ENCODE peak calls at places on chromosome 11, in eight cellular contexts. X is GM13977, B is HFFc6, T is mammary epithelial cell, Z is GM06990, M is cardiac muscle cell, H is heart left ventricle, O is neural crest cell. L is an unnamed sample.

GRCh38 chr11:118697346-118697745 is 17.9 kb upstream of the TREH start:
- DNase-seq in X (no peak), B (no peak), T (no peak), Z (no peak), M (no peak), H (no peak), O (no peak), L (no peak)

GRCh38 chr11:111598546-111598945 is 3.7 kb upstream of the SIK2 start:
- DNase-seq in X (no peak), B (peak; percentile 40), T (no peak), Z (no peak), M (no peak), H (no peak), O (no peak), L (no peak)

GRCh38 chr11:47950396-47950795 is 30.0 kb upstream of the PTPRJ start:
- DNase-seq in X (no peak), B (no peak), T (no peak), Z (peak; percentile 58), M (no peak), H (no peak), O (no peak), L (no peak)

GRCh38 chr11:44149651-44150050 is 54.2 kb downstream of the EXT2 start:
- DNase-seq in X (no peak), B (no peak), T (no peak), Z (no peak), M (no peak), H (no peak), O (no peak), L (no peak)

GRCh38 chr11:995752-996420 is 40.6 kb downstream of the MUC6 start:
- DNase-seq in X (peak; percentile 91), B (no peak), T (no peak), Z (peak; percentile 47), M (no peak), H (no peak), O (peak; percentile 32), L (peak; percentile 88)

GRCh38 chr11:72069200-72069599 is 11.1 kb downstream of the NUMA1 start:
- DNase-seq in X (no peak), B (no peak), T (no peak), Z (no peak), M (no peak), H (no peak), O (no peak), L (peak; percentile 35)

GRCh38 chr11:118818130-118818529 is 27.2 kb upstream of the DDX6 start:
- DNase-seq in X (no peak), B (no peak), T (no peak), Z (no peak), M (no peak), H (no peak), O (no peak), L (no peak)

GRCh38 chr11:1227551-1228182 is 4.8 kb downstream of the MUC5B start:
- DNase-seq in X (no peak), B (no peak), T (no peak), Z (no peak), M (no peak), H (peak; percentile 47), O (no peak), L (no peak)

GRCh38 chr11:889261-889660 is 21.3 kb downstream of the CHID1 start:
- DNase-seq in X (no peak), B (no peak), T (no peak), Z (no peak), M (no peak), H (no peak), O (no peak), L (no peak)

GRCh38 chr11:69638941-69639681 is 1.8 kb upstream of the CCND1 start:
- DNase-seq in X (peak; percentile 85), B (peak; percentile 96), T (peak; percentile 95), Z (no peak), M (peak; percentile 95), H (peak; percentile 92), O (peak; percentile 91), L (peak; percentile 69)

GRCh38 chr11:67357831-67358555 is 4.6 kb upstream of the POLD4 start:
- DNase-seq in X (peak; percentile 2), B (peak; percentile 50), T (peak; percentile 74), Z (no peak), M (no peak), H (no peak), O (no peak), L (peak; percentile 1)

GRCh38 chr11:46306296-46306853 is 28.9 kb downstream of the CREB3L1 start:
- DNase-seq in X (no peak), B (peak; percentile 45), T (no peak), Z (no peak), M (no peak), H (no peak), O (no peak), L (no peak)

DNA sequence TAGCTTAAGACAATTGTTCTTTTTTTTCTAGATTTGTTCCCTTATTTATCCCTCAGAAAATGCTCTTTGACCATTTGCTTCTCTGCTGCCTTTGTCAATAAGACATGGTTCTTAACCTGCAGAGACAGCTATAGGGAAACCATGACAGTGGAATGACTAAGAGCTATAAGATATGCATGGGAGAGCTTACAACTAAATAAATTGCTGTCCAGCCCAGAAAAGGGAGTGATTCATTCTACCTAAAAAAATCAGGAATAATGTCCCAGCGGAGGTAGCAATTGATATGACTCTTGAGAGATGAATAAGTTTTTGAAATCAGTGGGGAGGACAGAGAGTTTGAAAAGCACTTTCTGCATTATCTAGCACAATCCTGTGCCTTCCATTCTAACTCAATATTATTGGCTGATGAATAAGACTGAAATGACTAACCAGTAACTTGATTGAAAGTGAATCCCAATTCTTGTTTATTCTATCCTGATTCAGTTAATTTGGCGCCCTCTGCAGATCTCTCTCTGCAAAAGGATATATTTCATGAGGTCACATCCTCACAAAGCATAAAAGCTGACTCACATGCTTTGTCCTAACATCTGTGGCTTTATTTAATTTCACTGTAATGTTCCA is 680.5 kb upstream of the API5 start:
- DNase-seq in X (no peak), B (peak; percentile 16), T (peak; percentile 66), Z (no peak), M (peak; percentile 26), H (no peak), O (peak; percentile 11), L (no peak)
- TF ChIP-seq CTCF in X (peak; percentile 36), B (peak; percentile 44), T (peak; percentile 56), Z (peak; percentile 16), M (peak; percentile 24), H (no peak), O (peak; percentile 57), L (no peak)

GRCh38 chr11:27722945-27723344 is 22.7 kb upstream of the BDNF start:
- DNase-seq in X (peak; percentile 28), B (no peak), T (no peak), Z (no peak), M (no peak), H (no peak), O (no peak), L (peak; percentile 13)
- TF ChIP-seq CTCF in X (no peak), B (no peak), T (no peak), Z (no peak), M (no peak), H (no peak), O (no peak), L (no peak)

GRCh38 chr11:9092085-9092484 is 686 bp upstream of the SCUBE2 start:
- DNase-seq in X (no peak), B (no peak), T (no peak), Z (no peak), M (no peak), H (no peak), O (no peak), L (no peak)

GRCh38 chr11:9094420-9094819 is 3.0 kb upstream of the SCUBE2 start:
- DNase-seq in X (no peak), B (no peak), T (no peak), Z (no peak), M (no peak), H (no peak), O (no peak), L (no peak)

GRCh38 chr11:9095421-9095820 is 4.0 kb upstream of the SCUBE2 start:
- DNase-seq in X (no peak), B (no peak), T (no peak), Z (no peak), M (no peak), H (no peak), O (no peak), L (no peak)

GRCh38 chr11:9091044-9091936 is at the start of gene SCUBE2:
- DNase-seq in X (peak; percentile 67), B (no peak), T (no peak), Z (no peak), M (peak; percentile 35), H (no peak), O (no peak), L (peak; percentile 38)

DNA sequence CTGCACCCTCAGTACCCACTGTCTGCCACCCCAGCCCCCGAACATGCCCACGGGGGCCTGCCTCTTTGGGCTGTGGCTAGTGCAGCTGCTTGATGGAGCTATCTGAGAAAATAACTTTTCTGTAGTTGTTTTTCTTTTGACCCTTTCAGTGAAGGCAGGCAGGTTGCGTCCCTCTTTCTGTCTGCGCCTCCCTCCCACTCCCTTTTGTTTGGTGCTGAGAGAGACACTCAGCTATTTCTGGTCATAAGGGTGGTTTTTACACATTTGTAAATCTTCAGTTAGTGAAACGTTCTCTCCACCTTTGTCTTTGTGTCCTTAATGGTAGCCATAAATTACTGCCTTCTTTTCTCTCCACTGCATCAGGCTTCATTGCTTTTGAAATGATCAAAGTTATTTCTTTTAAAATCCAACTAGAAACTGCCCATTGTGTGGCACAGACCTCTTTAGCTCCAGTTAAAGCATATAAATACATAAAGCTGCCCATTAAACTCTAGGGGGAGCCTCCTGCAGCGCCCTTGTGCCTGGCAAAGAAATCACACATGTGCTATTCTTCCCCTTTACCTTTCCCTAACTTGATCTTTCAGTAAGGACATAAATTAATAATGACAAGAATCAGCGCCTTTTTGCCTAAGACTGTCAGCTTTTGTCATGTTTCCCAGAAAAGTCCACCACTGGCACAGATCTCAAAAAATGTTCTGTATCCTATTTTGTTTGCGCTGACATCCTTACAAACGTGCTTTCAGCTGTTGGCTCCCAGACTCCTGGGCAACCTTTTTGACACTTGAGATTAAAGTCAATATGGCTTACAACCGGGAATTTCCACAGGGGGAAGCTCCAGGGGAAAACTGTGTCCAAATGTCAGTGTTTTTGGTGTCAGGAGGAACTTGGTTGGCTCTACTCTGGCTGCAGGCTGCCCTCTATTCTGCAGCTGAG is 1.7 kb upstream of the SCUBE2 start:
- DNase-seq in X (peak; percentile 34), B (no peak), T (no peak), Z (no peak), M (no peak), H (no peak), O (no peak), L (no peak)
- TF ChIP-seq CTCF in X (peak; percentile 3), B (peak; percentile 32), T (peak; percentile 28), Z (peak; percentile 36), M (peak; percentile 42), H (no peak), O (peak; percentile 25), L (peak; percentile 8)

GRCh38 chr11:133971871-133972270 is 15.1 kb upstream of the IGSF9B start:
- DNase-seq in X (no peak), B (no peak), T (no peak), Z (no peak), M (no peak), H (no peak), O (no peak), L (no peak)

GRCh38 chr11:133966924-133967598 is 10.3 kb upstream of the IGSF9B start:
- DNase-seq in X (no peak), B (no peak), T (no peak), Z (peak; percentile 45), M (peak; percentile 30), H (peak; percentile 85), O (peak; percentile 49), L (peak; percentile 43)

GRCh38 chr11:133967599-133968238 is 11.0 kb upstream of the IGSF9B start:
- DNase-seq in X (no peak), B (no peak), T (no peak), Z (no peak), M (no peak), H (no peak), O (no peak), L (no peak)

GRCh38 chr11:133968300-133968699 is 11.5 kb upstream of the IGSF9B start:
- DNase-seq in X (no peak), B (no peak), T (no peak), Z (no peak), M (peak; percentile 87), H (no peak), O (peak; percentile 40), L (no peak)

GRCh38 chr11:133969072-133969471 is 12.3 kb upstream of the IGSF9B start:
- DNase-seq in X (no peak), B (no peak), T (no peak), Z (no peak), M (no peak), H (no peak), O (no peak), L (no peak)
- TF ChIP-seq CTCF in X (no peak), B (no peak), T (no peak), Z (no peak), M (no peak), H (no peak), O (no peak), L (no peak)